ENCODE peak calls at places on chromosomes 4 and X, in eight cellular contexts. One of them, this sample, is unnamed.

GRCh38 chrX:100643212-100643611 is 787 bp upstream of the SRPX2 start:
- DNase-seq in A673: no peak
- DNase-seq in CD8-positive, alpha-beta memory T cell: no peak
- DNase-seq in lower lobe of right lung: no peak
- DNase-seq in neural progenitor cell: no peak
- DNase-seq in cardiac muscle cell: no peak
- DNase-seq in pancreas: no peak
- DNase-seq in small intestine: no peak
- DNase-seq in this sample: no peak

GRCh38 chr4:31089815-31090214 is 369.6 kb downstream of the PCDH7 start:
- DNase-seq in A673: peak; percentile 35
- DNase-seq in CD8-positive, alpha-beta memory T cell: no peak
- DNase-seq in lower lobe of right lung: peak; percentile 49
- DNase-seq in neural progenitor cell: no peak
- DNase-seq in cardiac muscle cell: peak; percentile 42
- DNase-seq in pancreas: no peak
- DNase-seq in small intestine: peak; percentile 96
- DNase-seq in this sample: peak; percentile 66

GRCh38 chr4:128521156-128521555 is 233.5 kb upstream of the PGRMC2 start:
- DNase-seq in A673: no peak
- DNase-seq in CD8-positive, alpha-beta memory T cell: no peak
- DNase-seq in lower lobe of right lung: no peak
- DNase-seq in neural progenitor cell: no peak
- DNase-seq in cardiac muscle cell: peak; percentile 68
- DNase-seq in pancreas: no peak
- DNase-seq in small intestine: no peak
- DNase-seq in this sample: no peak

GRCh38 chrX:48540015-48540350 is 469 bp downstream of the TBC1D25 start:
- DNase-seq in A673: peak; percentile 57
- DNase-seq in CD8-positive, alpha-beta memory T cell: peak; percentile 56
- DNase-seq in lower lobe of right lung: no peak
- DNase-seq in neural progenitor cell: no peak
- DNase-seq in cardiac muscle cell: peak; percentile 47
- DNase-seq in pancreas: peak; percentile 58
- DNase-seq in small intestine: no peak
- DNase-seq in this sample: peak; percentile 44

GRCh38 chr4:109465065-109465464 is 31.4 kb downstream of the SEC24B start:
- DNase-seq in A673: no peak
- DNase-seq in CD8-positive, alpha-beta memory T cell: no peak
- DNase-seq in lower lobe of right lung: no peak
- DNase-seq in neural progenitor cell: no peak
- DNase-seq in cardiac muscle cell: peak; percentile 43
- DNase-seq in pancreas: no peak
- DNase-seq in small intestine: no peak
- DNase-seq in this sample: no peak

GRCh38 chr4:172393220-172393619 is 580.0 kb downstream of the GALNTL6 start:
- DNase-seq in A673: no peak
- DNase-seq in CD8-positive, alpha-beta memory T cell: no peak
- DNase-seq in lower lobe of right lung: no peak
- DNase-seq in neural progenitor cell: no peak
- DNase-seq in cardiac muscle cell: no peak
- DNase-seq in pancreas: no peak
- DNase-seq in small intestine: no peak
- DNase-seq in this sample: no peak

GRCh38 chr4:44716597-44716996 is 9.8 kb downstream of the GNPDA2 start:
- DNase-seq in A673: no peak
- DNase-seq in CD8-positive, alpha-beta memory T cell: no peak
- DNase-seq in lower lobe of right lung: no peak
- DNase-seq in neural progenitor cell: no peak
- DNase-seq in cardiac muscle cell: no peak
- DNase-seq in pancreas: no peak
- DNase-seq in small intestine: no peak
- DNase-seq in this sample: no peak

GRCh38 chrX:3218442-3218841 is 128.0 kb downstream of the MXRA5 start:
- DNase-seq in A673: no peak
- DNase-seq in CD8-positive, alpha-beta memory T cell: no peak
- DNase-seq in lower lobe of right lung: no peak
- DNase-seq in neural progenitor cell: no peak
- DNase-seq in cardiac muscle cell: no peak
- DNase-seq in pancreas: no peak
- DNase-seq in small intestine: no peak
- DNase-seq in this sample: no peak

GRCh38 chrX:137166591-137166990 is 132.8 kb upstream of the GPR101 start:
- DNase-seq in A673: peak; percentile 37
- DNase-seq in CD8-positive, alpha-beta memory T cell: no peak
- DNase-seq in lower lobe of right lung: no peak
- DNase-seq in neural progenitor cell: peak; percentile 51
- DNase-seq in cardiac muscle cell: no peak
- DNase-seq in pancreas: peak; percentile 64
- DNase-seq in small intestine: no peak
- DNase-seq in this sample: no peak

GRCh38 chrX:53294024-53294648 is 12.8 kb upstream of the IQSEC2 start:
- DNase-seq in A673: peak; percentile 40
- DNase-seq in CD8-positive, alpha-beta memory T cell: no peak
- DNase-seq in lower lobe of right lung: no peak
- DNase-seq in neural progenitor cell: no peak
- DNase-seq in cardiac muscle cell: peak; percentile 8
- DNase-seq in pancreas: no peak
- DNase-seq in small intestine: peak; percentile 47
- DNase-seq in this sample: no peak

DNA sequence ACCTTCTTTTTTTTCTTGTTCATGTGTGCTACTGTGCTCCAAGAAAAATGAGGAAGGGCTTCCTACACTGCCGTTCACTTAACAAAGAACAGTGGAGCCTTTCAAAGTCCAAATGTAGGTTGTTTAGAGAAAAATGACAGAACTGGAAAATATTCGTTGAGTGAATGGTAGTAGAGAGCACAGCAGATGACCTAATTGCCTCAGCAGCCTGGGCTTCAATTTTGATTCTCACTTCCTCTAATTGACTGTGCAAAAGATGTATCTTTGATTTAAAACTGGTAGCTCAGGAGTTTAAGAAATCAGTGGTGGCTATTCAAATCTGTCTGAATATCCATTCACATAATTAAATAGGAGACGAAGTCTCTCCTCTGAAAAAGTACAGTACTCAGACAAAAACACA is 5.2 kb downstream of the NLGN4X start:
- DNase-seq in A673: no peak
- DNase-seq in CD8-positive, alpha-beta memory T cell: no peak
- DNase-seq in lower lobe of right lung: no peak
- DNase-seq in neural progenitor cell: no peak
- DNase-seq in cardiac muscle cell: no peak
- DNase-seq in pancreas: no peak
- DNase-seq in small intestine: no peak
- DNase-seq in this sample: no peak
- H3K4me3 ChIP-seq in A673: no peak overlapping the region
- H3K4me3 ChIP-seq in CD8-positive, alpha-beta memory T cell: no peak overlapping the region
- H3K4me3 ChIP-seq in lower lobe of right lung: no peak overlapping the region
- H3K4me3 ChIP-seq in neural progenitor cell: no peak overlapping the region
- H3K4me3 ChIP-seq in cardiac muscle cell: no peak overlapping the region
- H3K4me3 ChIP-seq in pancreas: no peak overlapping the region
- H3K4me3 ChIP-seq in small intestine: no peak overlapping the region
- H3K4me3 ChIP-seq in this sample: no peak overlapping the region

GRCh38 chr4:26802790-26803189 is 57.9 kb upstream of the STIM2 start:
- DNase-seq in A673: peak; percentile 79
- DNase-seq in CD8-positive, alpha-beta memory T cell: no peak
- DNase-seq in lower lobe of right lung: no peak
- DNase-seq in neural progenitor cell: no peak
- DNase-seq in cardiac muscle cell: no peak
- DNase-seq in pancreas: no peak
- DNase-seq in small intestine: no peak
- DNase-seq in this sample: no peak

GRCh38 chr4:26806331-26806730 is 54.3 kb upstream of the STIM2 start:
- DNase-seq in A673: no peak
- DNase-seq in CD8-positive, alpha-beta memory T cell: no peak
- DNase-seq in lower lobe of right lung: no peak
- DNase-seq in neural progenitor cell: no peak
- DNase-seq in cardiac muscle cell: no peak
- DNase-seq in pancreas: no peak
- DNase-seq in small intestine: no peak
- DNase-seq in this sample: no peak

GRCh38 chr4:26804876-26805275 is 55.8 kb upstream of the STIM2 start:
- DNase-seq in A673: peak; percentile 48
- DNase-seq in CD8-positive, alpha-beta memory T cell: no peak
- DNase-seq in lower lobe of right lung: no peak
- DNase-seq in neural progenitor cell: no peak
- DNase-seq in cardiac muscle cell: no peak
- DNase-seq in pancreas: no peak
- DNase-seq in small intestine: no peak
- DNase-seq in this sample: no peak

GRCh38 chr4:26804451-26804850 is 56.2 kb upstream of the STIM2 start:
- DNase-seq in A673: no peak
- DNase-seq in CD8-positive, alpha-beta memory T cell: no peak
- DNase-seq in lower lobe of right lung: no peak
- DNase-seq in neural progenitor cell: no peak
- DNase-seq in cardiac muscle cell: no peak
- DNase-seq in pancreas: no peak
- DNase-seq in small intestine: no peak
- DNase-seq in this sample: no peak

DNA sequence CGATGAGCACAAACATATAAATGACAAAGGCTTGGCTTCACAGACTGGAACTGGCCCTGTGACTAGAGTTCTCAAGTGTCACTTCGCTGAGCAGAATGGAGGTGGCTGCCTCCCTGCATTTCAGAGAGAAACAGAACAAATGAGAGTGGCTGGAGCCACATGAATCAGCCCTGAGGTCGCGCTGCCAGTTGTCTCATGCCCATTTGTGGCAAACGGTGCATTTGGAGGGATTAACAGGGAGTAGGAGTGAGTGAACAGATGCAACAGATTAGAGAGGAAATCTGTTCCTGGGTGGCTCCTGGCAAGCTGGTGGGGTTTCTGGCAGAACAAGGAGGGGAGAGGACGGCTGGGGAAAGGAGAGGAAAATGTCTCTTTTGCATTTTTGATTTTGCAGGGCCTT is 57.2 kb upstream of the STIM2 start:
- DNase-seq in A673: peak; percentile 91
- DNase-seq in CD8-positive, alpha-beta memory T cell: no peak
- DNase-seq in lower lobe of right lung: no peak
- DNase-seq in neural progenitor cell: peak; percentile 81
- DNase-seq in cardiac muscle cell: no peak
- DNase-seq in pancreas: no peak
- DNase-seq in small intestine: no peak
- DNase-seq in this sample: no peak
- H3K4me1 ChIP-seq in A673: peaks cover 53% of the 10 kb centered on the region
- H3K4me1 ChIP-seq in CD8-positive, alpha-beta memory T cell: no peaks in the 10 kb centered on the region
- H3K4me1 ChIP-seq in lower lobe of right lung: no peaks in the 10 kb centered on the region
- H3K4me1 ChIP-seq in neural progenitor cell: peaks cover 11% of the 10 kb centered on the region
- H3K4me1 ChIP-seq in cardiac muscle cell: peaks cover 2% of the 10 kb centered on the region
- H3K4me1 ChIP-seq in pancreas: no peaks in the 10 kb centered on the region
- H3K4me1 ChIP-seq in small intestine: no peaks in the 10 kb centered on the region
- H3K4me1 ChIP-seq in this sample: no peaks in the 10 kb centered on the region

GRCh38 chr4:88609387-88609786 is 17.1 kb downstream of the HERC3 start:
- DNase-seq in A673: no peak
- DNase-seq in CD8-positive, alpha-beta memory T cell: no peak
- DNase-seq in lower lobe of right lung: no peak
- DNase-seq in neural progenitor cell: no peak
- DNase-seq in cardiac muscle cell: no peak
- DNase-seq in pancreas: no peak
- DNase-seq in small intestine: no peak
- DNase-seq in this sample: no peak
- H3K27ac ChIP-seq in A673: no peak overlapping the region
- H3K27ac ChIP-seq in CD8-positive, alpha-beta memory T cell: no peak overlapping the region
- H3K27ac ChIP-seq in lower lobe of right lung: peak overlapping the region; percentile 27
- H3K27ac ChIP-seq in neural progenitor cell: no peak overlapping the region
- H3K27ac ChIP-seq in cardiac muscle cell: no peak overlapping the region
- H3K27ac ChIP-seq in pancreas: no peak overlapping the region
- H3K27ac ChIP-seq in small intestine: no peak overlapping the region
- H3K27ac ChIP-seq in this sample: peak overlapping the region; percentile 73

GRCh38 chr4:52869656-52870055 is 7.5 kb downstream of the RASL11B start:
- DNase-seq in A673: no peak
- DNase-seq in CD8-positive, alpha-beta memory T cell: no peak
- DNase-seq in lower lobe of right lung: no peak
- DNase-seq in neural progenitor cell: no peak
- DNase-seq in cardiac muscle cell: no peak
- DNase-seq in pancreas: no peak
- DNase-seq in small intestine: no peak
- DNase-seq in this sample: no peak
- H3K4me3 ChIP-seq in A673: no peak overlapping the region
- H3K4me3 ChIP-seq in CD8-positive, alpha-beta memory T cell: no peak overlapping the region
- H3K4me3 ChIP-seq in lower lobe of right lung: no peak overlapping the region
- H3K4me3 ChIP-seq in neural progenitor cell: no peak overlapping the region
- H3K4me3 ChIP-seq in cardiac muscle cell: no peak overlapping the region
- H3K4me3 ChIP-seq in pancreas: no peak overlapping the region
- H3K4me3 ChIP-seq in small intestine: no peak overlapping the region
- H3K4me3 ChIP-seq in this sample: no peak overlapping the region

GRCh38 chrX:10567136-10567535 is 53.2 kb downstream of the MID1 start:
- DNase-seq in A673: no peak
- DNase-seq in CD8-positive, alpha-beta memory T cell: no peak
- DNase-seq in lower lobe of right lung: no peak
- DNase-seq in neural progenitor cell: no peak
- DNase-seq in cardiac muscle cell: no peak
- DNase-seq in pancreas: no peak
- DNase-seq in small intestine: no peak
- DNase-seq in this sample: no peak
- H3K4me1 ChIP-seq in A673: no peaks in the 10 kb centered on the region
- H3K4me1 ChIP-seq in CD8-positive, alpha-beta memory T cell: no peaks in the 10 kb centered on the region
- H3K4me1 ChIP-seq in lower lobe of right lung: no peaks in the 10 kb centered on the region
- H3K4me1 ChIP-seq in neural progenitor cell: peaks cover 8% of the 10 kb centered on the region
- H3K4me1 ChIP-seq in cardiac muscle cell: peaks cover 7% of the 10 kb centered on the region
- H3K4me1 ChIP-seq in pancreas: no peaks in the 10 kb centered on the region
- H3K4me1 ChIP-seq in small intestine: no peaks in the 10 kb centered on the region
- H3K4me1 ChIP-seq in this sample: no peaks in the 10 kb centered on the region

DNA sequence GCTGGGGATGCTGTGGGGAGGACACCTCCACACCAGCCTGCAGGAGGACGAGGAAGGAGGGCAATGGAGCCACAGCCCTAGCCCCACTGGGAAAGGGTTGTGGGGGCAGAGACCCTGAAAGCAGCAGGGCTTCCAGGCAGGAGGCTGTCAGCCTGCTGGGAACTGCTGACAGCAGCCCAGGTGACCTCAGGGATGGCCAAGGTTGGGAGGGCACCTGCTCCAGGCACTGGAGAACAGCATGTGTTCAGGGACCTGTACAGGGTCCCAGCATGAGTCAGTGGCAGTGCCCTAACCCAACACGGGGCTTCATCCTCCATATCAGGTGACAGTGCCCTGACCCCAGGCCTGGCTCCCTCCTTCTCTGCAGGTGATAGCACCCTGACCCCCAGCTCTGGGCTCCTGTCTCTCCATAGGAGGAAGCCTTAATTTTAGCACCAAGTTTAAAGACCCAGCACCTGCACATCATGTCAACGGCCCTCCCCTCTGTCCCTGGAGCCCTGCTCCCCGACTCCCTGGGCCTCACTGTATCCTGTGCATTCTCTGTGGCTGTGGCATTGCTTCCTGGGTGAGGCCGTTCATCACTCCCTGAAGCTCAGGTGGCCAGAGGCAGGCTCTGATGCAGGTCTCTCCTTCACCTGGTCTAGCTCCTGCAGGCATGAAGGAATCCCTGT is 66.3 kb downstream of the CRMP1 start:
- DNase-seq in A673: no peak
- DNase-seq in CD8-positive, alpha-beta memory T cell: no peak
- DNase-seq in lower lobe of right lung: no peak
- DNase-seq in neural progenitor cell: no peak
- DNase-seq in cardiac muscle cell: no peak
- DNase-seq in pancreas: no peak
- DNase-seq in small intestine: no peak
- DNase-seq in this sample: peak; percentile 53
- H3K27ac ChIP-seq in A673: no peak overlapping the region
- H3K27ac ChIP-seq in CD8-positive, alpha-beta memory T cell: no peak overlapping the region
- H3K27ac ChIP-seq in lower lobe of right lung: no peak overlapping the region
- H3K27ac ChIP-seq in neural progenitor cell: no peak overlapping the region
- H3K27ac ChIP-seq in cardiac muscle cell: no peak overlapping the region
- H3K27ac ChIP-seq in pancreas: no peak overlapping the region
- H3K27ac ChIP-seq in small intestine: no peak overlapping the region
- H3K27ac ChIP-seq in this sample: no peak overlapping the region

This sample was measured in left lung.